ENCODE peak calls at places on chromosomes 1 and 21, in seven cellular contexts. W is activated CD4-positive, CD25-positive, alpha-beta regulatory T cell; R is activated T-helper 1 cell treated with anti-CD3 and anti-CD28 coated beads, Interleukin-2, amount 50 U/mL, for 16 hours; B is tibial artery; Z is heart left ventricle; D is SW480; Y is astrocyte of the spinal cord. P is an unnamed sample.

GRCh38 chr1:57590978-57591377 is 167.1 kb upstream of the DAB1 start:
- DNase-seq in Z (no peak), Y (no peak), B (no peak), W (no peak), D (peak), R (no peak), P (no peak)

GRCh38 chr1:225476100-225476511 is 48.3 kb upstream of the LBR start:
- DNase-seq in B (no peak), D (no peak), W (no peak), R (no peak), Z (no peak), Y (no peak), P (no peak)

GRCh38 chr1:75792091-75792490 is 4.6 kb upstream of the MSH4 start:
- DNase-seq in B (no peak), R (no peak), Y (no peak), Z (no peak), D (no peak), W (no peak), P (no peak)

GRCh38 chr1:23451452-23451851 is 26.9 kb upstream of the TCEA3 start:
- DNase-seq in Z (no peak), W (no peak), B (no peak), R (no peak), Y (no peak), D (no peak), P (no peak)

GRCh38 chr1:172470149-172470548 is 26.3 kb upstream of the PIGC start:
- DNase-seq in B (no peak), Y (no peak), Z (no peak), D (no peak), R (no peak), W (no peak), P (no peak)

GRCh38 chr1:24108334-24109165 is 3.4 kb downstream of the MYOM3 start:
- DNase-seq in Y (peak), R (no peak), D (peak), Z (no peak), W (no peak), B (peak), P (no peak)

GRCh38 chr1:91806146-91806545 is 79.8 kb downstream of the TGFBR3 start:
- DNase-seq in R (no peak), Z (no peak), D (no peak), W (no peak), B (no peak), Y (no peak), P (no peak)

GRCh38 chr1:196361112-196361714 is 247.0 kb downstream of the KCNT2 start:
- DNase-seq in Y (no peak), Z (no peak), W (no peak), B (no peak), D (peak), R (no peak), P (no peak)

GRCh38 chr21:15533618-15534017 is 196.2 kb upstream of the USP25 start:
- DNase-seq in Y (no peak), R (no peak), Z (no peak), W (no peak), B (no peak), D (no peak), P (no peak)

GRCh38 chr1:25695066-25695990 is 78.7 kb downstream of the MAN1C1 start:
- DNase-seq in B (peak), D (no peak), Z (peak), R (no peak), Y (peak), W (no peak), P (peak)

GRCh38 chr21:45852886-45853400 is 128.6 kb upstream of the COL6A1 start:
- DNase-seq in W (no peak), Z (no peak), Y (no peak), B (no peak), R (no peak), D (no peak), P (no peak)

GRCh38 chr1:166379447-166379846 is 212.6 kb upstream of the FAM78B start:
- DNase-seq in Z (peak), W (no peak), Y (no peak), R (no peak), D (peak), B (no peak), P (no peak)

GRCh38 chr1:115135681-115136080 is 46.4 kb upstream of the TSPAN2 start:
- DNase-seq in R (no peak), Z (no peak), Y (peak), D (no peak), B (no peak), W (no peak), P (no peak)

GRCh38 chr1:168485048-168485447 is 58.7 kb downstream of the XCL2 start:
- DNase-seq in W (no peak), R (no peak), Z (no peak), D (no peak), Y (peak), B (peak), P (peak)

GRCh38 chr1:62398377-62398776 is 38.5 kb upstream of the USP1 start:
- DNase-seq in R (no peak), D (no peak), W (no peak), Y (peak), B (no peak), Z (no peak), P (no peak)

GRCh38 chr1:26754086-26754874 is 33.5 kb upstream of the PIGV start:
- DNase-seq in B (no peak), D (no peak), Z (no peak), Y (no peak), R (no peak), W (no peak), P (no peak)

GRCh38 chr21:17925000-17925610 is 105.9 kb upstream of the C21orf91 start:
- DNase-seq in Z (no peak), D (peak), Y (peak), B (peak), R (no peak), W (peak), P (peak)

GRCh38 chr1:220544901-220545303 is 17.0 kb downstream of the MARK1 start:
- DNase-seq in B (no peak), W (no peak), R (no peak), D (no peak), Z (no peak), Y (no peak), P (no peak)

P was measured in CMK.